ENCODE peak calls at places on chromosomes 5 and 9, in four cellular contexts. E is stomach, Y is Kasumi-1, F is non-pigmented ciliary epithelial cell. U is an unnamed sample.

GRCh38 chr9:2228132-2228531 is 213.0 kb downstream of the SMARCA2 start:
- DNase-seq in E (no peak), Y (peak; percentile 20), F (no peak), U (peak; percentile 18)

GRCh38 chr9:100577776-100578448 is at the start of gene CAVIN4:
- DNase-seq in E (no peak), Y (no peak), F (no peak), U (no peak)

GRCh38 chr5:59661939-59662615 is 231.4 kb downstream of the PDE4D start:
- DNase-seq in E (no peak), Y (no peak), F (no peak), U (peak; percentile 67)

GRCh38 chr9:118459832-118460425 is 755.7 kb downstream of the TLR4 start:
- DNase-seq in E (no peak), Y (no peak), F (no peak), U (no peak)

GRCh38 chr9:71703172-71703872 is 65.0 kb downstream of the CEMIP2 start:
- DNase-seq in E (no peak), Y (no peak), F (no peak), U (no peak)

GRCh38 chr5:69187342-69187741 is 2.0 kb upstream of the CENPH start:
- DNase-seq in E (no peak), Y (no peak), F (no peak), U (no peak)

GRCh38 chr5:141672856-141673813 is 8.9 kb downstream of the ARAP3 start:
- DNase-seq in E (no peak), Y (no peak), F (no peak), U (no peak)

GRCh38 chr5:139731281-139731680 is 64.3 kb upstream of the PSD2 start:
- DNase-seq in E (no peak), Y (no peak), F (no peak), U (no peak)

GRCh38 chr9:110583237-110583636 is 3.7 kb upstream of the SVEP1 start:
- DNase-seq in E (no peak), Y (peak; percentile 16), F (no peak), U (peak; percentile 28)

GRCh38 chr5:144368556-144368955 is 197.9 kb downstream of the KCTD16 start:
- DNase-seq in E (no peak), Y (no peak), F (peak; percentile 3), U (peak; percentile 53)

GRCh38 chr5:132425009-132425937 is 55.8 kb downstream of the SLC22A5 start:
- DNase-seq in E (no peak), Y (peak; percentile 25), F (peak; percentile 86), U (no peak)

GRCh38 chr5:173016621-173017046 is 33.1 kb downstream of the ATP6V0E1 start:
- DNase-seq in E (no peak), Y (peak; percentile 13), F (no peak), U (peak; percentile 76)

GRCh38 chr5:6837095-6837494 is 123.9 kb downstream of the TENT4A start:
- DNase-seq in E (no peak), Y (no peak), F (no peak), U (no peak)

GRCh38 chr9:117772960-117773359 is 68.8 kb downstream of the TLR4 start:
- DNase-seq in E (no peak), Y (no peak), F (peak; percentile 23), U (peak; percentile 11)

GRCh38 chr9:3760031-3760430 is 234.2 kb upstream of the RFX3 start:
- DNase-seq in E (no peak), Y (no peak), F (no peak), U (no peak)

GRCh38 chr9:127746959-127747569 is 12.0 kb upstream of the TOR2A start:
- DNase-seq in E (no peak), Y (no peak), F (no peak), U (no peak)

GRCh38 chr9:99264070-99264469 is 42.0 kb downstream of the SEC61B start:
- DNase-seq in E (no peak), Y (peak; percentile 17), F (no peak), U (peak; percentile 19)

GRCh38 chr5:21649969-21650368 is 1203.2 kb downstream of the CDH12 start:
- DNase-seq in E (no peak), Y (no peak), F (no peak), U (no peak)

GRCh38 chr9:86041331-86041741 is 58.0 kb downstream of the GOLM1 start:
- DNase-seq in E (no peak), Y (no peak), F (no peak), U (peak; percentile 10)